ENCODE peak calls at places on chromosomes 16 and 17, in four cellular contexts. K is upper lobe of right lung, T is H7, V is GM23338. W is an unnamed sample.

GRCh38 chr17:29068828-29069227 is 25.9 kb downstream of the PIPOX start:
- DNase-seq in T (no peak), K (no peak), V (no peak), W (no peak)

GRCh38 chr16:30184430-30185140 is 1.2 kb downstream of the CORO1A start:
- DNase-seq in K (peak), V (peak), T (peak), W (peak)

GRCh38 chr16:22356930-22357634 is 17.3 kb downstream of the CDR2 start:
- DNase-seq in K (no peak), T (no peak), V (no peak), W (no peak)

GRCh38 chr17:34639706-34640425 is 60.5 kb downstream of the TMEM132E start:
- DNase-seq in V (no peak), T (no peak), K (no peak), W (no peak)

GRCh38 chr16:23149993-23150364 is 727 bp upstream of the USP31 start:
- DNase-seq in T (no peak), V (no peak), K (no peak), W (no peak)

GRCh38 chr17:68461589-68461988 is 4.3 kb upstream of the WIPI1 start:
- DNase-seq in V (peak), T (no peak), K (no peak), W (peak)

GRCh38 chr17:67759355-67760171 is 41.8 kb downstream of the NOL11 start:
- DNase-seq in V (no peak), K (peak), T (no peak), W (peak)

GRCh38 chr17:78669975-78670518 is 92.9 kb upstream of the DNAH17 start:
- DNase-seq in K (no peak), T (no peak), V (no peak), W (no peak)

GRCh38 chr17:8160741-8161221 is 2.0 kb downstream of the VAMP2 start:
- DNase-seq in T (no peak), V (no peak), K (peak), W (peak)
- H3K4me3 ChIP-seq in T (no peak), V (no peak), K (peak), W (peak)

DNA sequence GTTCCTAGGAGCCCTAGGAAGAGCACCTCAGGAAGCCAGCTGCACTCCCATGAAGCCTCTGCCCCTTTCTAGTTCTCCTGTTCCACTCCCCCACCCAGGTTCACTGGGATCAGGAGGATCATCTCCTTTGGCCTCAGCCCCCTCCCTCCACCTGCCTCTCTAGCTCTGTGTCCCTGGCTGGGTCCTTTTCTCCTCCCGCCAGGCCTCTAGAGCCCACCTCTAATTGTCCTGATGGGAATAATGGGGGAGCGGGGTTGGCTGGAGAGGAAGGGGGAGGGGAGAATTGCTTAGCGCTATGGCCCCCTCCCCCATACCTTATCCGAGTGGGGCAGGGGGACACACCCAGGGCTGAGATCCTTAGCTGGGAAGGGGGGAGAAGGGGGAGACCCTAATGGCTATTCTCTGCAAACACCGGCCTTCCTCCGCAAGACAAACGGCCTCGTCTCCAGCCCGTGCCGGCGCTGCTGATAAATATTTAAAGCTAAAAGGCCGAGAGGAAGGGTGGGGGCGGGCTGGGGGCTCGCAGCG is 999 bp downstream of the HOXB7 start:
- DNase-seq in V (peak), K (no peak), T (no peak), W (peak)
- H3K4me3 ChIP-seq in V (peak), K (peak), T (no peak), W (no peak)

GRCh38 chr16:9098377-9099090 is 7.1 kb downstream of the HAPSTR1 start:
- DNase-seq in T (no peak), K (no peak), V (no peak), W (peak)
- H3K4me3 ChIP-seq in T (no peak), K (no peak), V (no peak), W (no peak)

GRCh38 chr17:82776454-82776853 is 24.6 kb downstream of the TBCD start:
- DNase-seq in T (no peak), K (no peak), V (no peak), W (no peak)

GRCh38 chr17:82772026-82772425 is 20.2 kb downstream of the TBCD start:
- DNase-seq in K (no peak), V (no peak), T (no peak), W (no peak)

GRCh38 chr17:82780195-82780594 is 28.3 kb downstream of the TBCD start:
- DNase-seq in T (no peak), K (no peak), V (no peak), W (no peak)

GRCh38 chr17:82779541-82779940 is 27.7 kb downstream of the TBCD start:
- DNase-seq in T (no peak), K (no peak), V (no peak), W (no peak)

GRCh38 chr17:82775033-82775823 is 23.4 kb downstream of the TBCD start:
- DNase-seq in V (peak), K (peak), T (peak), W (peak)
- H3K4me3 ChIP-seq in V (no peak), K (peak), T (no peak), W (no peak)

W was measured in endodermal cell.